ENCODE peak calls at places on chromosome 12, in seven cellular contexts. D is stimulated activated CD8-positive, alpha-beta memory T cell treated with anti-CD3 and anti-CD28 coated beads, Interleukin-4, amount 100 ng/mL, for 4 hours; W is GM12878; T is mucosa of descending colon; R is astrocyte of the cerebellum; L is NCI-H1417; N is retina. B is an unnamed sample.

GRCh38 chr12:67377021-67377420 is 107.9 kb downstream of the CAND1 start:
- DNase-seq in W (no peak), N (no peak), D (no peak), R (no peak), T (no peak), L (no peak), B (no peak)

GRCh38 chr12:23049180-23049579 is 424.2 kb downstream of the ETNK1 start:
- DNase-seq in T (no peak), W (no peak), R (no peak), D (no peak), N (no peak), L (no peak), B (no peak)

GRCh38 chr12:82870825-82871377 is 184.2 kb downstream of the TMTC2 start:
- DNase-seq in R (no peak), W (no peak), D (no peak), T (no peak), N (no peak), L (no peak), B (no peak)

GRCh38 chr12:6548556-6549378 is 7.1 kb downstream of the IFFO1 start:
- DNase-seq in T (no peak), D (no peak), R (no peak), L (no peak), W (no peak), N (no peak), B (no peak)

GRCh38 chr12:117587646-117588287 is 226.3 kb upstream of the NOS1 start:
- DNase-seq in T (peak), R (no peak), N (peak), D (no peak), W (no peak), L (peak), B (no peak)

GRCh38 chr12:110199360-110200123 is 75.4 kb downstream of the IFT81 start:
- DNase-seq in N (peak), W (peak), L (no peak), R (peak), D (no peak), T (no peak), B (no peak)

GRCh38 chr12:105915997-105916697 is 222.6 kb downstream of the NUAK1 start:
- DNase-seq in L (no peak), R (no peak), W (no peak), T (no peak), D (no peak), N (no peak), B (no peak)

GRCh38 chr12:95815635-95816212 is 25.2 kb upstream of the NTN4 start:
- DNase-seq in T (no peak), D (no peak), R (no peak), N (no peak), L (peak), W (no peak), B (no peak)

GRCh38 chr12:113479578-113480335 is 8.1 kb upstream of the LHX5 start:
- DNase-seq in L (no peak), R (peak), D (no peak), T (peak), N (peak), W (no peak), B (no peak)

GRCh38 chr12:132471011-132471857 is 18.7 kb upstream of the FBRSL1 start:
- DNase-seq in W (no peak), L (no peak), T (no peak), D (no peak), N (no peak), R (no peak), B (no peak)

GRCh38 chr12:92038476-92038875 is 107.2 kb downstream of the BTG1 start:
- DNase-seq in L (no peak), T (no peak), D (no peak), R (no peak), W (no peak), N (no peak), B (no peak)

GRCh38 chr12:7157391-7157790 is 27.2 kb downstream of the CLSTN3 start:
- DNase-seq in R (no peak), L (no peak), T (no peak), D (no peak), N (no peak), W (no peak), B (no peak)

GRCh38 chr12:72017054-72017651 is 78.5 kb downstream of the TPH2 start:
- DNase-seq in N (peak), L (peak), W (peak), R (peak), D (no peak), T (peak), B (peak)

GRCh38 chr12:103012884-103013283 is 55.4 kb downstream of the ASCL1 start:
- DNase-seq in D (no peak), L (no peak), T (no peak), W (no peak), N (peak), R (no peak), B (no peak)

GRCh38 chr12:20549115-20549719 is 145.9 kb upstream of the SLCO1C1 start:
- DNase-seq in W (no peak), N (peak), R (peak), T (peak), L (no peak), D (no peak), B (no peak)

GRCh38 chr12:50507474-50507838 is 2.7 kb downstream of the DIP2B start:
- DNase-seq in T (no peak), N (no peak), L (no peak), W (no peak), R (no peak), D (no peak), B (no peak)

GRCh38 chr12:53059434-53060063 is 9.7 kb downstream of the TNS2 start:
- DNase-seq in D (no peak), R (no peak), N (no peak), W (no peak), T (no peak), L (no peak), B (peak)

GRCh38 chr12:89138048-89138852 is 214.1 kb downstream of the DUSP6 start:
- DNase-seq in L (no peak), R (no peak), W (no peak), N (no peak), D (no peak), T (no peak), B (no peak)

GRCh38 chr12:114986849-114987248 is 302.9 kb upstream of the TBX3 start:
- DNase-seq in T (no peak), N (no peak), L (no peak), W (no peak), R (no peak), D (no peak), B (no peak)

GRCh38 chr12:104846056-104846762 is 111.9 kb downstream of the SLC41A2 start:
- DNase-seq in R (no peak), T (no peak), N (no peak), D (no peak), W (no peak), L (no peak), B (no peak)

GRCh38 chr12:113190761-113191160 is 5.2 kb downstream of the RITA1 start:
- DNase-seq in D (no peak), T (no peak), N (peak), L (no peak), W (no peak), R (no peak), B (no peak)

GRCh38 chr12:27333311-27334009 is 824 bp downstream of the BMAL2 start:
- DNase-seq in L (peak), D (peak), W (no peak), N (peak), R (no peak), T (peak), B (no peak)

GRCh38 chr12:15842106-15842505 is 40.1 kb upstream of the STRAP start:
- DNase-seq in N (no peak), R (peak), L (no peak), T (no peak), D (no peak), W (no peak), B (no peak)

GRCh38 chr12:11877869-11878780 is 192.6 kb upstream of the BCL2L14 start:
- DNase-seq in D (no peak), L (no peak), W (no peak), R (no peak), T (peak), N (no peak), B (no peak)

GRCh38 chr12:116065561-116065960 is 211.9 kb downstream of the MED13L start:
- DNase-seq in D (no peak), W (no peak), R (no peak), L (no peak), N (peak), T (no peak), B (no peak)